ENCODE peak calls at places on chromosomes 2 and 18, in five cellular contexts. One of them, this sample, is unnamed.
A peak's percentile ranks its signal among the peaks of the same experiment; 100 is the strongest.

GRCh38 chr2:1803217-1804115 is 59.2 kb upstream of the PXDN start:
- DNase-seq in AG09309: no peak
- DNase-seq in esophagus squamous epithelium: no peak
- DNase-seq in endothelial cell: no peak
- DNase-seq in coronary artery: no peak
- DNase-seq in this sample: no peak

GRCh38 chr2:206693399-206694137 is 24.6 kb downstream of the DYTN start:
- DNase-seq in AG09309: peak; percentile 33
- DNase-seq in coronary artery: no peak
- DNase-seq in endothelial cell: peak; percentile 50
- DNase-seq in esophagus squamous epithelium: no peak
- DNase-seq in this sample: no peak

GRCh38 chr2:232581725-232582124 is 31.2 kb downstream of the EIF4E2 start:
- DNase-seq in esophagus squamous epithelium: no peak
- DNase-seq in endothelial cell: no peak
- DNase-seq in AG09309: no peak
- DNase-seq in coronary artery: no peak
- DNase-seq in this sample: no peak

GRCh38 chr2:130769343-130769907 is 14.1 kb downstream of the AMER3 start:
- DNase-seq in coronary artery: no peak
- DNase-seq in esophagus squamous epithelium: no peak
- DNase-seq in endothelial cell: no peak
- DNase-seq in AG09309: no peak
- DNase-seq in this sample: peak; percentile 46

GRCh38 chr2:119741001-119741400 is 18.7 kb upstream of the PTPN4 start:
- DNase-seq in endothelial cell: no peak
- DNase-seq in coronary artery: no peak
- DNase-seq in esophagus squamous epithelium: no peak
- DNase-seq in AG09309: no peak
- DNase-seq in this sample: no peak

GRCh38 chr18:8882632-8883408 is 177.5 kb downstream of the MTCL1 start:
- DNase-seq in endothelial cell: no peak
- DNase-seq in coronary artery: no peak
- DNase-seq in esophagus squamous epithelium: no peak
- DNase-seq in AG09309: no peak
- DNase-seq in this sample: no peak

GRCh38 chr2:176325732-176326131 is 56.5 kb downstream of the MTX2 start:
- DNase-seq in endothelial cell: peak; percentile 8
- DNase-seq in AG09309: no peak
- DNase-seq in esophagus squamous epithelium: no peak
- DNase-seq in coronary artery: no peak
- DNase-seq in this sample: no peak

GRCh38 chr2:3160751-3161330 is 216.8 kb downstream of the EIPR1 start:
- DNase-seq in endothelial cell: no peak
- DNase-seq in coronary artery: no peak
- DNase-seq in esophagus squamous epithelium: no peak
- DNase-seq in AG09309: no peak
- DNase-seq in this sample: no peak

GRCh38 chr18:73669299-73669698 is 478.3 kb downstream of the FBXO15 start:
- DNase-seq in coronary artery: no peak
- DNase-seq in esophagus squamous epithelium: no peak
- DNase-seq in AG09309: no peak
- DNase-seq in endothelial cell: no peak
- DNase-seq in this sample: no peak

GRCh38 chr2:29753676-29754444 is 167.5 kb downstream of the ALK start:
- DNase-seq in coronary artery: no peak
- DNase-seq in esophagus squamous epithelium: no peak
- DNase-seq in AG09309: no peak
- DNase-seq in endothelial cell: no peak
- DNase-seq in this sample: no peak

GRCh38 chr2:40165503-40165867 is 286.4 kb downstream of the SLC8A1 start:
- DNase-seq in endothelial cell: no peak
- DNase-seq in esophagus squamous epithelium: no peak
- DNase-seq in AG09309: no peak
- DNase-seq in coronary artery: no peak
- DNase-seq in this sample: no peak

GRCh38 chr2:227163998-227164744 is at the start of the genes COL4A3 and COL4A4:
- DNase-seq in esophagus squamous epithelium: no peak
- DNase-seq in endothelial cell: peak; percentile 26
- DNase-seq in AG09309: no peak
- DNase-seq in coronary artery: peak; percentile 81
- DNase-seq in this sample: no peak

GRCh38 chr2:235695602-235695895 is 201.7 kb downstream of the AGAP1 start:
- DNase-seq in esophagus squamous epithelium: no peak
- DNase-seq in coronary artery: no peak
- DNase-seq in endothelial cell: no peak
- DNase-seq in AG09309: no peak
- DNase-seq in this sample: no peak

GRCh38 chr2:187055463-187055862 is 206.5 kb upstream of the ZSWIM2 start:
- DNase-seq in endothelial cell: no peak
- DNase-seq in esophagus squamous epithelium: no peak
- DNase-seq in coronary artery: no peak
- DNase-seq in AG09309: no peak
- DNase-seq in this sample: no peak

GRCh38 chr2:139645617-139646016 is 865.4 kb upstream of the NXPH2 start:
- DNase-seq in esophagus squamous epithelium: no peak
- DNase-seq in AG09309: no peak
- DNase-seq in coronary artery: no peak
- DNase-seq in endothelial cell: no peak
- DNase-seq in this sample: no peak

GRCh38 chr2:32902174-32902573 is 44.6 kb upstream of the LTBP1 start:
- DNase-seq in endothelial cell: no peak
- DNase-seq in AG09309: no peak
- DNase-seq in coronary artery: no peak
- DNase-seq in esophagus squamous epithelium: no peak
- DNase-seq in this sample: no peak

GRCh38 chr2:63058149-63058741 is 7.6 kb downstream of the OTX1 start:
- DNase-seq in coronary artery: no peak
- DNase-seq in esophagus squamous epithelium: no peak
- DNase-seq in AG09309: no peak
- DNase-seq in endothelial cell: peak; percentile 30
- DNase-seq in this sample: no peak

GRCh38 chr18:74784791-74785190 is 187.1 kb downstream of the ZNF407 start:
- DNase-seq in coronary artery: no peak
- DNase-seq in AG09309: no peak
- DNase-seq in esophagus squamous epithelium: no peak
- DNase-seq in endothelial cell: no peak
- DNase-seq in this sample: no peak

GRCh38 chr2:151756820-151757219 is 22.5 kb upstream of the NEB start:
- DNase-seq in endothelial cell: no peak
- DNase-seq in esophagus squamous epithelium: no peak
- DNase-seq in coronary artery: no peak
- DNase-seq in AG09309: no peak
- DNase-seq in this sample: no peak

GRCh38 chr2:181680055-181680936 is at the start of gene NEUROD1:
- DNase-seq in esophagus squamous epithelium: no peak
- DNase-seq in coronary artery: no peak
- DNase-seq in AG09309: no peak
- DNase-seq in endothelial cell: no peak
- DNase-seq in this sample: no peak

GRCh38 chr2:207282916-207283315 is 117.2 kb upstream of the KLF7 start:
- DNase-seq in esophagus squamous epithelium: no peak
- DNase-seq in coronary artery: no peak
- DNase-seq in AG09309: no peak
- DNase-seq in endothelial cell: no peak
- DNase-seq in this sample: no peak

GRCh38 chr2:83585250-83585649 is 873.8 kb downstream of the SUCLG1 start:
- DNase-seq in endothelial cell: no peak
- DNase-seq in esophagus squamous epithelium: no peak
- DNase-seq in coronary artery: no peak
- DNase-seq in AG09309: no peak
- DNase-seq in this sample: no peak

GRCh38 chr2:102662861-102663260 is 43.5 kb downstream of the SLC9A2 start:
- DNase-seq in esophagus squamous epithelium: no peak
- DNase-seq in AG09309: no peak
- DNase-seq in endothelial cell: no peak
- DNase-seq in coronary artery: no peak
- DNase-seq in this sample: no peak

GRCh38 chr2:182887753-182888415 is 21.4 kb upstream of the FRZB start:
- DNase-seq in esophagus squamous epithelium: no peak
- DNase-seq in AG09309: no peak
- DNase-seq in coronary artery: no peak
- DNase-seq in endothelial cell: no peak
- DNase-seq in this sample: no peak

GRCh38 chr18:32759768-32760167 is 13.1 kb downstream of the KLHL14 start:
- DNase-seq in endothelial cell: no peak
- DNase-seq in AG09309: no peak
- DNase-seq in coronary artery: no peak
- DNase-seq in esophagus squamous epithelium: no peak
- DNase-seq in this sample: no peak

DNA sequence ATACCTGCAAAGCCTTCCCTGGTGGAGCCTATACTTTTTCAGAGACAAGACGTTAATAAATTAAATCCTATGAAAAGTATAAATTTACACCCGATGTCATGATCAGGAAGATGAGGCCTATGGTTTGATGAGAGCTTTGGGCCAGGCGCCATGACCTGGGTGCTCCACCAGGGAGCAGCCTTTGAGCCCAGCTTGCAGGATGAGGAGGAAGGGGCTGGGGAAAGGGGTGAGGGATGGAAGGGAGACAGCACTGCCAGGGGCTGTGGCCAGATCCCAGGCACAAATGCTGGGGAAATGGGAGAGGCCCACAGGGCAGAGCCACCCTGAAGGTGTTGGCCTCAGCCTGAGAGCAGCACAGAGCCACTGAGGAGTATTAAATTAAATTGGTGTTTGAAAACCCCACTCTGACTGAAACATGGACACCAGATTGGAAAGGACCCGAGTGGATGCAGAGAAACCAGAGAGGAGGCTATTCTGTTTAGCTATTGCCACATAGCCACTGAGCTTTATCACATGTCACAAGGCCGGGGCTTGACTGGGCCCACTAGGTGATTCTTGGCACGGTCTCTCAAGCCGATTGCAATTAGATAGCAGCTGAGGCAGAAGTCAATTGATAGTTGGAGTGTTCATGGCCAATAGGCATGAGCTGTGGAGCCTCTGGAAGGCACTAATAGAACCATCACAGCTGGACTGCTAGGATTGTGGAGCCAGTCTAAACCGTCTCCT is 9.6 kb upstream of the FAHD2A start:
- DNase-seq in endothelial cell: no peak
- DNase-seq in AG09309: no peak
- DNase-seq in coronary artery: no peak
- DNase-seq in esophagus squamous epithelium: no peak
- DNase-seq in this sample: no peak
- TF ChIP-seq CTCF in endothelial cell: peak; percentile 38
- TF ChIP-seq CTCF in AG09309: peak; percentile 7
- TF ChIP-seq CTCF in coronary artery: no peak
- TF ChIP-seq CTCF in esophagus squamous epithelium: no peak
- TF ChIP-seq CTCF in this sample: no peak

DNA sequence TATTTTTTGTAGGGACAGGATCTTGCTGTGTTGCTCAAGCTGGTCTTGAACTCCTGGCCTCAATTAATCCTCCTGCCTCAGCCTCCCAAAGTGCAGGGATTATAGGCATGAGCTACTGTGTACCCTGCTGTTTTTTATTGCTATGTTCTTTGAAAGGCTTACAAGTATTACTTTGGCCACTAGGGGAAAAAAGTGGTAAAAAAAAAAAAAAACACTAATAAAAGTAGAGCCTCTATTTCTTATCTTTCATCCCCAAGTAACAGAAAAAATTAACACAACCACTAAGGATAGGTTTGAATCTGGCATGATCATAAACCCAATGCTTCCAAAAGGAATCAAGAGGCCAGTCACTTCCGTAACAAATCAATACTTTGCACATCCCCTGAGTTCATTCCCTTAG is 11.6 kb downstream of the NOL10 start:
- DNase-seq in coronary artery: no peak
- DNase-seq in endothelial cell: no peak
- DNase-seq in esophagus squamous epithelium: no peak
- DNase-seq in AG09309: no peak
- DNase-seq in this sample: no peak
- TF ChIP-seq CTCF in coronary artery: no peak
- TF ChIP-seq CTCF in endothelial cell: peak; percentile 75
- TF ChIP-seq CTCF in esophagus squamous epithelium: peak; percentile 20
- TF ChIP-seq CTCF in AG09309: peak; percentile 16
- TF ChIP-seq CTCF in this sample: peak; percentile 35

GRCh38 chr2:80288576-80288975 is 16.0 kb downstream of the LRRTM1 start:
- DNase-seq in coronary artery: no peak
- DNase-seq in AG09309: no peak
- DNase-seq in esophagus squamous epithelium: no peak
- DNase-seq in endothelial cell: no peak
- DNase-seq in this sample: no peak
- TF ChIP-seq CTCF in coronary artery: no peak
- TF ChIP-seq CTCF in AG09309: peak; percentile 5
- TF ChIP-seq CTCF in esophagus squamous epithelium: no peak
- TF ChIP-seq CTCF in endothelial cell: no peak
- TF ChIP-seq CTCF in this sample: no peak

DNA sequence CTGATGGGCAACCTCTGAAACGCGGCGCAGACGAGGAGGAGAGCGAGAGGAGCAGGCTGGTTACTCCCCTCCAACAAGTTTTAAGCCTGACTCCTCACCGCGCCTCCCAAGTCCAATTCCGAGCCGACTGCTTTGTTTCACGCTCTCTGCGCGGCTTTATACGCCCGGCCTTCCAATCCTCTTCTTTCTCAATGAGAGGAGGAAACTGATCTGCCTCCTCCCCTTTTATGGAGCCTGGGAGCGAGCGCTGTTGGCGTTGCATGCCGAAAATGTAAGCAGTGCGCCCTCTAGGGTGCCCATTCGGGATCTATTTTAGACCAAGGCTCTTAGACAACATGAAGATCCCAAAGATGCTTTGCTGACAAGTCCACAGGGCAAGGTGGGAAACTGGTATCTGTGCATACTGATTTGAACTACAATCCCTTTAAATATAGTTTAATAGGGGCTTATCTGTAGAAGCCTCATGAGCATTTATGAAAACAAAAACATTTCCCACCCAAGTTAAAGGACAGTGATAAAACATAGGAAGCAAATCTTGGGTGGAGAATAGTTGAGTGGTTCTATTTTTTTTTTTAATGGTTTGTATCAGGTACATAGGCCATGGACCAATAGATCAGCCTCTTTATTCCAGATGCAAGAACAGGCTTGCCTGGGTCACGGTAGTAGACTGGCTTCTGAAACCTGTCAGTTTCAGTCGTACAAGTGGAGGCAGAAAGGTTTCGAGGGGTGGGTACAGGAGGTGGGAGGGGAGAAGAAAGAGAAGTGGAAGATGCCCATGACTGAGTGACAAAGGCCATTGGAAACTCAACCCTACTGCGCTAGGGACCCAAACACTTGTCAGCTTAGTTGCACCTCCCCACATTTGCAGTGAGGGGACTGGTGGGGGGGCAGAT is at the start of gene RND3:
- DNase-seq in coronary artery: peak; percentile 98
- DNase-seq in esophagus squamous epithelium: peak; percentile 31
- DNase-seq in endothelial cell: peak; percentile 93
- DNase-seq in AG09309: peak; percentile 98
- DNase-seq in this sample: peak; percentile 98
- TF ChIP-seq CTCF in coronary artery: peak; percentile 82
- TF ChIP-seq CTCF in esophagus squamous epithelium: peak; percentile 72
- TF ChIP-seq CTCF in endothelial cell: peak; percentile 84
- TF ChIP-seq CTCF in AG09309: peak; percentile 82
- TF ChIP-seq CTCF in this sample: peak; percentile 93